ENCODE peak calls at places on chromosome 1, in eight cellular contexts. F is dorsolateral prefrontal cortex; Y is NCI-H1436 treated with DMSO at 0.1 percent for 48 hours; Q is H9; R is AG10803; A is posterior vena cava; N is activated naive CD8-positive, alpha-beta T cell treated with anti-CD3 and anti-CD28 coated beads for 36 hours; J is DMS53. K is an unnamed sample.

GRCh38 chr1:161839591-161839990 is 73.5 kb downstream of the ATF6 start:
- DNase-seq in R (no peak), N (no peak), Q (no peak), Y (no peak), A (no peak), F (no peak), J (no peak), K (no peak)

GRCh38 chr1:19456915-19457554 is 28.3 kb downstream of the CAPZB start:
- DNase-seq in F (no peak), N (no peak), R (no peak), J (no peak), Q (no peak), Y (no peak), A (peak), K (peak)

GRCh38 chr1:186620951-186621350 is 59.3 kb downstream of the PTGS2 start:
- DNase-seq in A (no peak), N (peak), Y (no peak), J (no peak), F (no peak), Q (no peak), R (peak), K (no peak)

GRCh38 chr1:214678386-214678785 is 75.4 kb downstream of the CENPF start:
- DNase-seq in R (no peak), A (no peak), Q (no peak), J (peak), F (no peak), N (no peak), Y (no peak), K (no peak)

GRCh38 chr1:235325139-235325538 is 2.8 kb downstream of the ARID4B start:
- DNase-seq in R (no peak), N (no peak), F (no peak), Q (no peak), Y (no peak), A (no peak), J (no peak), K (no peak)

GRCh38 chr1:155134858-155135415 is 715 bp upstream of the SLC50A1 start:
- DNase-seq in R (peak), Q (peak), A (peak), J (peak), N (peak), F (peak), Y (no peak), K (peak)

GRCh38 chr1:232046531-232047283 is 420.1 kb downstream of the DISC1 start:
- DNase-seq in Q (no peak), N (no peak), F (no peak), Y (no peak), A (no peak), R (no peak), J (no peak), K (no peak)

GRCh38 chr1:151716771-151717631 is at the start of gene CELF3:
- DNase-seq in Y (peak), R (no peak), A (no peak), Q (peak), J (peak), F (peak), N (no peak), K (peak)

GRCh38 chr1:76074321-76075187 is at the start of gene ST6GALNAC3:
- DNase-seq in F (peak), A (peak), R (peak), Y (no peak), J (peak), N (peak), Q (peak), K (peak)

K was measured in NCI-H69.